ENCODE peak calls at places on chromosomes 1 and 21, in ten cellular contexts. W is stimulated activated CD4-positive, alpha-beta T cell treated with anti-CD3 and anti-CD28 coated beads, TNF-alpha, amount 100 ng/mL, for 1 hour; A is fibroblast of pulmonary artery; Z is left cardiac atrium; M is iPS DF 19.7; Y is activated CD4-positive, alpha-beta T cell treated with anti-CD3 and anti-CD28 coated beads, Interleukin-2, amount 50 U/mL, for 4 hours; K is HT-29; N is endodermal cell; B is NCI-H345; C is H4. V is an unnamed sample.

GRCh38 chr1:97137862-97138514 is 416.4 kb downstream of the PTBP2 start:
- DNase-seq in N (peak; percentile 64), W (no peak), M (peak; percentile 12), C (peak; percentile 74), K (peak; percentile 65), Y (no peak), A (peak; percentile 91), B (peak; percentile 61), Z (no peak), V (peak; percentile 69)

GRCh38 chr1:211472724-211473123 is 19.2 kb downstream of the RD3 start:
- DNase-seq in A (no peak), Z (no peak), B (no peak), Y (no peak), N (no peak), K (no peak), M (no peak), C (no peak), W (no peak), V (no peak)

GRCh38 chr1:55717111-55717510 is 501.9 kb upstream of the USP24 start:
- DNase-seq in N (no peak), Z (no peak), K (no peak), M (no peak), Y (no peak), A (no peak), W (no peak), B (no peak), C (no peak), V (no peak)

GRCh38 chr21:29215709-29216108 is 83.0 kb upstream of the BACH1 start:
- DNase-seq in C (no peak), A (no peak), N (no peak), W (no peak), Y (no peak), B (no peak), K (no peak), Z (no peak), M (no peak), V (no peak)

GRCh38 chr1:87325982-87326738 is 2.5 kb upstream of the LMO4 start:
- DNase-seq in W (no peak), B (peak; percentile 83), Y (peak; percentile 16), C (peak; percentile 23), N (peak; percentile 77), A (peak; percentile 73), M (no peak), K (peak; percentile 89), Z (no peak), V (peak; percentile 67)

GRCh38 chr1:200951016-200951415 is 56.3 kb downstream of the INAVA start:
- DNase-seq in A (no peak), C (no peak), Y (no peak), K (no peak), B (no peak), N (peak; percentile 13), W (no peak), M (no peak), Z (no peak), V (no peak)

GRCh38 chr1:94621802-94622201 is 80.2 kb upstream of the F3 start:
- DNase-seq in M (no peak), K (no peak), Z (no peak), A (peak; percentile 13), B (no peak), N (no peak), Y (no peak), W (no peak), C (no peak), V (no peak)

GRCh38 chr1:185926562-185926961 is 192.4 kb downstream of the HMCN1 start:
- DNase-seq in A (peak; percentile 26), K (no peak), Y (no peak), W (no peak), Z (no peak), M (no peak), C (no peak), N (no peak), B (peak; percentile 58), V (no peak)

GRCh38 chr1:161207173-161207572 is 5.0 kb downstream of the NDUFS2 start:
- DNase-seq in C (no peak), W (no peak), A (peak; percentile 93), Y (no peak), N (no peak), B (no peak), K (no peak), M (no peak), Z (peak; percentile 79), V (peak; percentile 41)

GRCh38 chr21:39071623-39072214 is 111.5 kb downstream of the PSMG1 start:
- DNase-seq in K (no peak), W (no peak), N (no peak), A (peak; percentile 81), Y (no peak), C (peak; percentile 81), M (no peak), B (no peak), Z (no peak), V (no peak)

GRCh38 chr1:151371340-151371739 is 1.2 kb downstream of the SELENBP1 start:
- DNase-seq in K (peak; percentile 35), M (no peak), Y (no peak), Z (peak; percentile 66), C (no peak), B (peak; percentile 78), N (no peak), W (no peak), A (peak; percentile 50), V (peak; percentile 69)

GRCh38 chr1:199463521-199464127 is 563.9 kb upstream of the NR5A2 start:
- DNase-seq in C (peak; percentile 70), M (peak; percentile 35), B (peak; percentile 31), N (peak; percentile 82), W (no peak), A (peak; percentile 81), K (peak; percentile 79), Y (no peak), Z (no peak), V (no peak)

GRCh38 chr1:54548389-54549044 is 489 bp downstream of the ACOT11 start:
- DNase-seq in A (no peak), K (no peak), B (no peak), W (no peak), Z (peak; percentile 41), M (no peak), C (no peak), N (no peak), Y (no peak), V (peak; percentile 82)

GRCh38 chr1:61322769-61323168 is 240.4 kb downstream of the NFIA start:
- DNase-seq in M (no peak), Z (no peak), A (no peak), N (no peak), C (no peak), K (peak; percentile 52), B (peak; percentile 79), W (no peak), Y (no peak), V (no peak)

GRCh38 chr1:54356680-54357147 is 49.5 kb downstream of the SSBP3 start:
- DNase-seq in M (no peak), C (no peak), A (no peak), W (peak; percentile 21), K (no peak), Y (peak; percentile 18), N (no peak), B (no peak), Z (no peak), V (no peak)

GRCh38 chr21:25999935-26000582 is 170.5 kb downstream of the APP start:
- DNase-seq in W (no peak), Z (no peak), Y (peak; percentile 1), B (no peak), N (no peak), M (no peak), C (no peak), A (no peak), K (no peak), V (no peak)

GRCh38 chr1:94522304-94522703 is 19.3 kb downstream of the F3 start:
- DNase-seq in Z (no peak), N (no peak), Y (no peak), M (no peak), W (no peak), K (peak; percentile 45), B (peak; percentile 46), C (peak; percentile 56), A (peak; percentile 82), V (no peak)

GRCh38 chr1:57633055-57633454 is 209.2 kb upstream of the DAB1 start:
- DNase-seq in B (no peak), N (peak; percentile 81), A (no peak), W (no peak), M (no peak), Y (no peak), Z (no peak), C (no peak), K (no peak), V (no peak)

GRCh38 chr1:201758508-201759050 is 70.4 kb upstream of the IPO9 start:
- DNase-seq in B (peak; percentile 72), M (no peak), A (no peak), Y (no peak), Z (no peak), K (no peak), N (no peak), W (no peak), C (no peak), V (no peak)

GRCh38 chr1:113616201-113616600 is 143.1 kb downstream of the PHTF1 start:
- DNase-seq in K (no peak), B (no peak), M (no peak), W (no peak), C (no peak), A (peak; percentile 7), N (no peak), Y (no peak), Z (no peak), V (no peak)

GRCh38 chr21:36396314-36396713 is 11.1 kb downstream of the CHAF1B start:
- DNase-seq in Y (no peak), A (no peak), M (no peak), B (no peak), Z (no peak), K (no peak), N (no peak), C (no peak), W (no peak), V (no peak)